ENCODE peak calls at places on chromosomes 16 and 17, in nine cellular contexts. H, L, S, N, Q, K, X, V and I are unnamed samples.

GRCh38 chr17:31857920-31858646 is 961 bp downstream of the COPRS start:
- DNase-seq in H (no peak), L (no peak), S (peak; percentile 29), N (no peak), Q (no peak), K (no peak), X (no peak), V (no peak), I (peak; percentile 12)

GRCh38 chr17:1998426-1998784 is 26.7 kb downstream of the RTN4RL1 start:
- DNase-seq in H (no peak), L (no peak), S (no peak), N (no peak), Q (peak; percentile 45), K (no peak), X (peak; percentile 64), V (no peak), I (no peak)

GRCh38 chr17:77372444-77373297 is 231.9 kb downstream of the SEC14L1 start:
- DNase-seq in H (peak; percentile 69), L (peak; percentile 71), S (peak; percentile 86), N (peak; percentile 74), Q (peak; percentile 94), K (no peak), X (peak; percentile 87), V (no peak), I (peak; percentile 81)

GRCh38 chr16:27745348-27745747 is 195.4 kb downstream of the KATNIP start:
- DNase-seq in H (no peak), L (no peak), S (peak; percentile 30), N (no peak), Q (no peak), K (no peak), X (no peak), V (no peak), I (peak; percentile 60)

GRCh38 chr17:5241861-5242671 is 7.4 kb upstream of the SCIMP start:
- DNase-seq in H (no peak), L (no peak), S (no peak), N (peak; percentile 83), Q (no peak), K (no peak), X (no peak), V (no peak), I (no peak)

GRCh38 chr16:425082-425718 is at the start of gene RAB11FIP3:
- DNase-seq in H (no peak), L (peak; percentile 74), S (peak; percentile 68), N (peak; percentile 91), Q (peak; percentile 86), K (peak; percentile 89), X (peak; percentile 88), V (peak; percentile 25), I (peak; percentile 63)

GRCh38 chr17:77872714-77873517 is 85.6 kb upstream of the TNRC6C start:
- DNase-seq in H (no peak), L (no peak), S (no peak), N (no peak), Q (no peak), K (no peak), X (no peak), V (no peak), I (no peak)

GRCh38 chr16:7333326-7333725 is 681 bp downstream of the RBFOX1 start:
- DNase-seq in H (no peak), L (no peak), S (no peak), N (no peak), Q (no peak), K (no peak), X (no peak), V (no peak), I (no peak)

GRCh38 chr16:66605177-66605999 is 884 bp downstream of the CMTM3 start:
- DNase-seq in H (no peak), L (no peak), S (peak; percentile 38), N (peak; percentile 43), Q (peak; percentile 73), K (no peak), X (peak; percentile 85), V (no peak), I (peak; percentile 40)

GRCh38 chr16:81816793-81817210 is 37.7 kb downstream of the PLCG2 start:
- DNase-seq in H (no peak), L (no peak), S (no peak), N (no peak), Q (no peak), K (no peak), X (no peak), V (no peak), I (no peak)
- H3K4me3 ChIP-seq in H (no peak overlapping the region), L (no peak overlapping the region), S (no peak overlapping the region), N (no peak overlapping the region), Q (no peak overlapping the region), K (no peak overlapping the region), X (no peak overlapping the region), V (no peak overlapping the region), I (no peak overlapping the region)

GRCh38 chr16:30116291-30117207 is 3.2 kb upstream of the GDPD3 start:
- DNase-seq in H (no peak), L (no peak), S (no peak), N (no peak), Q (no peak), K (no peak), X (no peak), V (no peak), I (no peak)

GRCh38 chr16:30120340-30121105 is 2.5 kb downstream of the MAPK3 start:
- DNase-seq in H (no peak), L (no peak), S (no peak), N (peak; percentile 20), Q (no peak), K (no peak), X (no peak), V (no peak), I (no peak)

GRCh38 chr16:30117768-30118167 is 4.4 kb upstream of the GDPD3 start:
- DNase-seq in H (no peak), L (no peak), S (no peak), N (no peak), Q (no peak), K (no peak), X (no peak), V (no peak), I (no peak)

GRCh38 chr16:30121741-30122620 is 1.0 kb downstream of the MAPK3 start:
- DNase-seq in H (no peak), L (no peak), S (peak; percentile 75), N (no peak), Q (no peak), K (no peak), X (peak; percentile 71), V (no peak), I (peak; percentile 39)

DNA sequence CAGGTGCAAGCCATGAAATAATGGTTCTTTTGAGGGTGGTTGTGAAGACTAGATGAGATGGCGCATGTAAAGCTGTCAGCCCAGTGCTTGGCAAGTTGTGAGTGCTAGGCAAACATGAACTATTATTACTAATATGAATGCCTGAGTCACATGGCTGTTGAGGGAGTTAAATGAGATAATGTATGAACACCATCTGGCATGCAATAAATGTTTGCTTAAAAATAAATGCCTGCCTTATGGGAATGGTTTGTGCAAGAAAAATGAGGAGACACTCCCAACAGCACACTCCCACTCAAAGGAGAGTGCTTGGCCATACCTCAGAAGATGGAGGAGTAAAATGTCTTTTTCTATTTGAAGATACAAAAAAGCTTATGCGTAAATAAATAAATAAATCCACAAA is 3.6 kb downstream of the MAPK3 start:
- DNase-seq in H (no peak), L (no peak), S (no peak), N (no peak), Q (no peak), K (no peak), X (no peak), V (no peak), I (peak; percentile 41)
- H3K4me3 ChIP-seq in H (no peak overlapping the region), L (no peak overlapping the region), S (no peak overlapping the region), N (no peak overlapping the region), Q (no peak overlapping the region), K (no peak overlapping the region), X (no peak overlapping the region), V (no peak overlapping the region), I (no peak overlapping the region)

GRCh38 chr17:81517339-81518112 is 4.9 kb upstream of the ACTG1 start:
- DNase-seq in H (no peak), L (no peak), S (no peak), N (no peak), Q (peak; percentile 64), K (no peak), X (no peak), V (no peak), I (no peak)

GRCh38 chr17:81516439-81516838 is 3.8 kb upstream of the ACTG1 start:
- DNase-seq in H (no peak), L (no peak), S (no peak), N (no peak), Q (no peak), K (no peak), X (peak; percentile 63), V (no peak), I (no peak)

GRCh38 chr17:81515530-81516041 is 3.0 kb upstream of the ACTG1 start:
- DNase-seq in H (no peak), L (no peak), S (no peak), N (no peak), Q (no peak), K (no peak), X (peak; percentile 76), V (no peak), I (no peak)

GRCh38 chr17:81518113-81518784 is 5.7 kb upstream of the ACTG1 start:
- DNase-seq in H (no peak), L (no peak), S (no peak), N (no peak), Q (peak; percentile 52), K (no peak), X (no peak), V (no peak), I (no peak)

DNA sequence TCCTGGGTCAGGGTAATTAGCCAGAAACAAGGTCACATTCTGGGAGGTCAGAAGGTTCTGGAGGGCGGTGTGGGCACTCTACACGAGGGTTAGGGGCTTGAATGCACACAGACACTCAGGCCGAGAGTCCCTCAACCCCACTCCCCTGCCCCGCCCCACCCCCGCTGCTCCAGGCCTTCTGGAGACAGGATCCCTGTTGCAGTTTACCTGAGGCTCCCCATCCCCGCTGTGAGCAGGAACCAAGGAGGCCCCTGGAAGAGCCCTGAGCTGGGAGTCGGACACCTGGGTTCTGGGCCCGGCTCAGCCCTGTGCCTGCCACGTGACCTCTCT is 4.4 kb upstream of the ACTG1 start:
- DNase-seq in H (no peak), L (no peak), S (no peak), N (no peak), Q (no peak), K (no peak), X (peak; percentile 66), V (no peak), I (no peak)
- H3K4me3 ChIP-seq in H (peak overlapping the region; percentile 83), L (peak overlapping the region; percentile 79), S (no peak overlapping the region), N (no peak overlapping the region), Q (no peak overlapping the region), K (no peak overlapping the region), X (no peak overlapping the region), V (peak overlapping the region; percentile 99), I (no peak overlapping the region)

DNA sequence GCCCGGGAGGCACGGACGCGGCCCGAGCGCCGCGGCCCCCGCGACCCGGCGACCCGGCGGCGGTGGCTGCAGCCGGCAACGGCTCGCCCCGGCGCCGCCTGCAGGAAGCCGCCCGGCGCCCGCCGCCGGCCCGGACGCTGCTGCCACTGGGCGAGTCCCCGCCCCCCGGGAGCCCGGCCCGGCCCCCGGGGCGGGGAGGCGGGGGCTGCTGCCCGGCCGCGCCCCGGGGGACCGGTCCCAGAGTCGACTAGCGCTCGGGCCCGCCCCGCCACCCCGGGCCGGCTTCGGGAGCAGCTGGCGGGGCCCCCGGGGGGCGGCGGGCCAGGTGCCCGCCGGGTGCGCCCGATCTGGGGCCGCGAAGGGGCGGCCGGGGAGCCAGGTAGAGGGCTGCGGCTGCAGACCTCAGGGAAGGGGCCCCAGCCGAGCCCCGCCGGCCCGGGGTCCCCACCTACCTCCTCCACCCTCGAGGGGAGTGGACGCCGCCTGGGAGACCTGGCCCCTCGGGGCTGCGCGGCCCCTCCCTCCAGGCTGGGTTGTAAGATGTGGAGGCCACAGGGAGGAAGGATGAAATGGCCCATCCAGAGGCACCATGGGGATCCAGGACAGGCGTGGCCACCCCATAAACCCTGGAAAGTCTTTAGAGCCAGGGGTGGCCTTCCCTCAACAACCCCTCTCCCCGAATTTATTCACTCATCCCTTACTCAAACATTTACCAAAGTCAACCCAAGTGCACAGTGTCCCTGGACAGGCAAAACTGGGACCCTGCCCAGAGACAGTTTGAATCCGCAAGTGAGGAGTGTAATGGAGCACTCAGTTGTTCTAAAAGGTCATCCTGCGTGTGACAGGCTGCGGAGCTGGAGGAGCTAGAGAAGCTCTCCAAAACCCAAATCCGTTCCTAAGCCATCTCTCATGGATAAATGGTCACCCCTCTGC is at the start of gene CDYL2:
- DNase-seq in H (no peak), L (no peak), S (peak; percentile 21), N (peak; percentile 68), Q (peak; percentile 31), K (no peak), X (no peak), V (no peak), I (no peak)
- H3K4me3 ChIP-seq in H (peak within 1 kb of the TSS; percentile 81), L (peak within 1 kb of the TSS; percentile 56), S (peak within 1 kb of the TSS; percentile 89), N (peak within 1 kb of the TSS; percentile 21), Q (peak within 1 kb of the TSS; percentile 68), K (peak within 1 kb of the TSS; percentile 53), X (peak within 1 kb of the TSS; percentile 58), V (peak within 1 kb of the TSS; percentile 76), I (peak within 1 kb of the TSS; percentile 58)